ENCODE peak calls at places on chromosomes 13 and 19, in five cellular contexts. B is HCT116, R is HepG2, S is H1, D is GM12878. V is an unnamed sample.

GRCh38 chr19:29283366-29283765 is 70.4 kb upstream of the UQCRFS1 start:
- DNase-seq in R (no peak), B (no peak), S (no peak), D (no peak), V (no peak)

GRCh38 chr19:55549500-55550320 is 4.4 kb upstream of the SBK3 start:
- DNase-seq in D (no peak), R (peak; percentile 64), B (peak; percentile 34), S (no peak), V (no peak)

GRCh38 chr13:37357548-37357947 is 241.0 kb downstream of the POSTN start:
- DNase-seq in D (no peak), S (no peak), B (no peak), R (no peak), V (no peak)

GRCh38 chr13:43132228-43132627 is 108.8 kb downstream of the DNAJC15 start:
- DNase-seq in D (no peak), R (peak; percentile 52), B (peak; percentile 35), S (peak; percentile 27), V (peak; percentile 61)

GRCh38 chr19:46546194-46546896 is 50.7 kb upstream of the PNMA8B start:
- DNase-seq in R (peak; percentile 30), S (no peak), B (no peak), D (no peak), V (no peak)

GRCh38 chr13:86000546-86000945 is 201.3 kb upstream of the SLITRK6 start:
- DNase-seq in R (no peak), S (no peak), B (no peak), D (no peak), V (no peak)

GRCh38 chr19:17794731-17795494 is at the start of gene B3GNT3:
- DNase-seq in D (no peak), S (no peak), R (peak; percentile 46), B (peak; percentile 83), V (no peak)

GRCh38 chr19:37413243-37414084 is 42.6 kb downstream of the ZNF527 start:
- DNase-seq in D (no peak), R (no peak), B (no peak), S (no peak), V (no peak)

GRCh38 chr19:54388001-54388802 is 23.5 kb upstream of the LAIR1 start:
- DNase-seq in D (no peak), B (no peak), S (no peak), R (no peak), V (no peak)

GRCh38 chr19:56608274-56608964 is 13.3 kb downstream of the ZNF71 start:
- DNase-seq in B (no peak), R (no peak), S (no peak), D (no peak), V (no peak)

GRCh38 chr13:43874512-43875092 is 4.9 kb downstream of the CCDC122 start:
- DNase-seq in R (no peak), B (no peak), D (no peak), S (no peak), V (no peak)

GRCh38 chr19:55462722-55463121 is 1.3 kb upstream of the ISOC2 start:
- DNase-seq in R (no peak), S (no peak), D (no peak), B (no peak), V (no peak)

GRCh38 chr13:97076898-97077297 is 82.6 kb upstream of the OXGR1 start:
- DNase-seq in S (no peak), B (no peak), R (no peak), D (no peak), V (no peak)

GRCh38 chr13:44307844-44308243 is 65.8 kb upstream of the SERP2 start:
- DNase-seq in R (no peak), D (no peak), S (no peak), B (peak; percentile 15), V (no peak)

GRCh38 chr19:12567951-12568350 is 16.7 kb upstream of the ZNF564 start:
- DNase-seq in S (no peak), B (no peak), D (no peak), R (no peak), V (no peak)

GRCh38 chr13:80157261-80157942 is 183.5 kb downstream of the SPRY2 start:
- DNase-seq in D (no peak), B (no peak), S (no peak), R (no peak), V (no peak)

GRCh38 chr19:49498475-49498874 is 2.2 kb downstream of the RPS11 start:
- DNase-seq in S (no peak), D (no peak), R (no peak), B (no peak), V (no peak)
- H3K9ac ChIP-seq in S (no peak overlapping the region), D (peak overlapping the region; percentile 32), R (peak overlapping the region; percentile 37), B (peak overlapping the region; percentile 14), V (peak overlapping the region; percentile 29)

DNA sequence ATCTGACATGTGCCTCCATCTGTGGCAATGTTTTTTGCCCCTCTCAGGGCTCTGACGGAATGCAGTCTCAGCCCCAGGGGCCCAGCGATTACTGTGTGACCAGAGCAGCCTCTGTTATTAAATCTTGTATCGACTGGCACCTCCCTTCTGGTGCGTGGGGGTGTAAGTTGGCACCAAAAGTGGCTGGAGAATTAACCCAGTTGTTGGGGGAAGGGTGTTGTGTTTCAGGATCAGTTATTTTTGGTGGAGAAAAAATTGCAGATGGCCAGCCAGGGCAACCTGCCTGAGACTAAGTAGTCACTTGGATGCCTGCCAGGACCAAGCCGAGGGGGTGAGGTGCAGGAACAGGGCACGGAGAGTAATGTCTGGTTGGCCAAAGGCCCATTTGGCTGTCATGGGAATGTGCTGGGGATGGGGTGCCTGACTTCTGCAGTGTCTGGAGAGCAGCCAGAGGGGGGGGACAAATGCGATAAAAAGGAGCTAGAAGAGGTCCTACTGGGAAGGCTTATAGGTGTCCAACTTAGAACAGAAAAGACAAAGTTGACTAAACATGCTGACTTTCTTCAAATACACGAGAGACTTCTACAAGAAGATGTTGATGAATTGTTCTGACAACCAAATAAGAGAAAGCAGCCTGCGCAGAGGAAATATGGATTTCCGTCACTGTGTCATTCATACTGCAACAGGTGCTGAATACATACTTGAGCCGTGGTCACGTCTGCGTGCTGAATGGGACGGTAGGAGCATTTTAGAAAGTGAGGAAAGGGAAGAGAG is 69.8 kb downstream of the SIAH3 start:
- DNase-seq in D (no peak), S (no peak), R (no peak), B (no peak), V (no peak)
- TF ChIP-seq YY1 in D (no peak), S (no peak), R (no peak), B (no peak), V (no peak)

GRCh38 chr19:16074488-16075365 is 1.6 kb upstream of the TPM4 start:
- DNase-seq in D (no peak), S (no peak), R (no peak), B (no peak), V (no peak)
- H3K9ac ChIP-seq in D (peak overlapping the region; percentile 96), S (no peak overlapping the region), R (no peak overlapping the region), B (peak overlapping the region; percentile 79), V (peak overlapping the region; percentile 82)

GRCh38 chr19:34964598-34964997 is 569 bp upstream of the ZNF792 start:
- DNase-seq in S (no peak), D (no peak), B (no peak), R (no peak), V (no peak)

GRCh38 chr19:34967551-34967950 is 3.5 kb upstream of the ZNF792 start:
- DNase-seq in D (no peak), S (no peak), R (no peak), B (no peak), V (no peak)

GRCh38 chr19:34972163-34972705 is 8.2 kb upstream of the ZNF792 start:
- DNase-seq in R (no peak), D (no peak), S (no peak), B (no peak), V (no peak)

GRCh38 chr19:34974631-34975030 is 10.6 kb upstream of the ZNF792 start:
- DNase-seq in D (no peak), B (no peak), R (no peak), S (no peak), V (no peak)

GRCh38 chr19:34969721-34970120 is 5.7 kb upstream of the ZNF792 start:
- DNase-seq in B (no peak), D (no peak), R (no peak), S (no peak), V (no peak)
- TF ChIP-seq YY1 in B (no peak), D (no peak), R (no peak), S (no peak), V (no peak)

DNA sequence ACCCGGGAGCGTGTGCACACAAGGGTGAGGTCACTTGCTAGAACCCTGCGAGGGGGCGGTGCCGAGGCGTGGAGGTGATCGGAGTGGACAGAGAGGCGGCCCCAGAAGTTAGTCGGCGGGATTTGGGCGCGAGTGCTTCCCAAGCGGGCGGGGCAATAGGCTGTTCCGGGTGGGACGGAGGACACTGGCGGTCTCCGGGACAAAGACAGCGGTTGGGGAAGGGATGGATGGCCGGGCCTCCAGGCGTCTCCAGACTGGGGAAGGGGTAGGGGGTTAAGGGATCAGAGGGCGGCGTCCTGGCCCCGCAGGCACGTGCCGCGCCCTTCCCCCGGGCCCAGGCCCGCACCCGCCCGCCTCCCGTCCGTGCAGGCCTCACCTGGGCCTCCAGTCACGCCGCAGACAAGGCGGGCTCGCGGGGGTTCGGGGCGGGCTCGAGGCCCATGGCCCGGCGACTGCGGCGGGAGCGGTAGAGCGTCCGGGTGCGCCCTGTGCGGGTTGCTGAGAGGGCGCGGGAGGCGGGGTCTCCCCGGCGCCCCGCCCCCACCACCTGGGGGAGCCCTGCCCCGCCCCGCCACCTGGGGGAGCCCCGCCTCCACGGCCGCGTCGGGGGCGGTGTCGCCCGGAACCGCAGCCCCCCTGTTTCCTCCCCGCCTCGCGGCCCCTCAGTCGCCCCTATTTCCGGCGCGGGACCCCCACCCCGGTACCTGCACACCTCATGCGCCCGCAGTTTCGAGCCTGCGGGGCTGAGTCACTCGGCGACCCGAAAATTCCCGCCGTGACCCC is at the start of gene LPAR2:
- DNase-seq in R (no peak), B (peak; percentile 24), D (no peak), S (no peak), V (no peak)
- H3K9ac ChIP-seq in R (no peak within 1 kb of the TSS), B (peak within 1 kb of the TSS; percentile 92), D (peak within 1 kb of the TSS; percentile 52), S (peak within 1 kb of the TSS; percentile 76), V (peak within 1 kb of the TSS; percentile 89)

GRCh38 chr19:8209965-8210659 is 942 bp downstream of the CERS4 start:
- DNase-seq in D (no peak), B (no peak), S (no peak), R (no peak), V (no peak)
- TF ChIP-seq YY1 in D (no peak), B (no peak), S (no peak), R (no peak), V (no peak)

DNA sequence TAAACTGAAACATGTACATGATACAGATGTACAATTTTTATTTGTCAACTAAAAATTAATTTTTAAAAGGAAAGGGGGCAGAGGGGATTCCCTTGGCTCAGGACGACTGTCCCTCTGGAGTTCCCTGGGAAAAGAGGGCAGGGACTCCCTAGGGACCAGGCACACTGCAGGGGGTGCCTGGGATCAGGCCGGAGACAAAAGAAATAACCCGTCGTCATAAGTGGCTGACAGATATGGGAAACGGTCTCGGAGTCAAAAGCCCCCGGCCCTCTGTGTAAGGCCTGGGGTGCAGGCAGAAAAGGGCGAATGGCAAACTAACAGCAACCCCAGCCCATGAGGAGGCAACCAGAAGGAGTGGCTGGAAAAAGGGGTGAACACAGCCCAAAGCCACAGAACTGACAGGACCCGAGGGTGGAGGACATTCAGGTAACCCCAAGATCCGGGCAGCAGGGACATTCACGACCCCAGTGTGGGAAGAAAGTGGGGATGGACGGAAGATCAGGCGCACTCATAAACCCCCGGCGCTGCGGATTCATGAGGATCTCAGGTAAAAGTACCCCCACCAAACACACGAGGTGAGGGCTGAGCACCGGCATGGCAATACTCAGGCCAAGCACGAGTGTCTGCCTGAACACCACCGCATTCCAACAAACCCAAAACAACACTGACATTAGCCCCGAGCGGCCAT is 6.7 kb downstream of the MLLT1 start:
- DNase-seq in D (no peak), S (no peak), R (no peak), B (no peak), V (no peak)
- H3K9ac ChIP-seq in D (no peak overlapping the region), S (no peak overlapping the region), R (peak overlapping the region; percentile 30), B (no peak overlapping the region), V (peak overlapping the region; percentile 4)

GRCh38 chr13:59531571-59532091 is 632.1 kb downstream of the DIAPH3 start:
- DNase-seq in S (no peak), R (peak; percentile 3), B (peak; percentile 6), D (no peak), V (peak; percentile 35)
- TF ChIP-seq YY1 in S (no peak), R (no peak), B (no peak), D (no peak), V (no peak)

V was measured in NT2/D1.